ENCODE peak calls at places on chromosomes 16 and 17, in seven cellular contexts. One of them, this sample, is unnamed.

GRCh38 chr16:73189132-73189531 is 141.2 kb upstream of the ZFHX3 start:
- DNase-seq in CD8-positive, alpha-beta memory T cell: no peak
- DNase-seq in activated effector memory CD4-positive, alpha-beta T cell treated with anti-CD3 and anti-CD28 coated beads, Interleukin-2, amount 50 U/mL, for 16 hours: no peak
- DNase-seq in Caki2: no peak
- DNase-seq in lower leg skin: no peak
- DNase-seq in activated T-helper 2 cell treated with anti-CD3 and anti-CD28 coated beads, Interferon-gamma antibody, Interleukin-2, Interleukin-4, amounts not matched to agents 10 μg/mL and 5 μg/mL and 100 μg/mL, durations not matched to agents 14 hours and 24 hours and 36 hours: no peak
- DNase-seq in AG04450: no peak
- DNase-seq in this sample: no peak

GRCh38 chr16:67406628-67407027 is 9.6 kb downstream of the ZDHHC1 start:
- DNase-seq in CD8-positive, alpha-beta memory T cell: no peak
- DNase-seq in activated effector memory CD4-positive, alpha-beta T cell treated with anti-CD3 and anti-CD28 coated beads, Interleukin-2, amount 50 U/mL, for 16 hours: no peak
- DNase-seq in Caki2: no peak
- DNase-seq in lower leg skin: no peak
- DNase-seq in activated T-helper 2 cell treated with anti-CD3 and anti-CD28 coated beads, Interferon-gamma antibody, Interleukin-2, Interleukin-4, amounts not matched to agents 10 μg/mL and 5 μg/mL and 100 μg/mL, durations not matched to agents 14 hours and 24 hours and 36 hours: no peak
- DNase-seq in AG04450: peak
- DNase-seq in this sample: no peak

GRCh38 chr17:64982139-64982802 is 63.0 kb upstream of the LRRC37A3 start:
- DNase-seq in CD8-positive, alpha-beta memory T cell: no peak
- DNase-seq in activated effector memory CD4-positive, alpha-beta T cell treated with anti-CD3 and anti-CD28 coated beads, Interleukin-2, amount 50 U/mL, for 16 hours: no peak
- DNase-seq in Caki2: no peak
- DNase-seq in lower leg skin: no peak
- DNase-seq in activated T-helper 2 cell treated with anti-CD3 and anti-CD28 coated beads, Interferon-gamma antibody, Interleukin-2, Interleukin-4, amounts not matched to agents 10 μg/mL and 5 μg/mL and 100 μg/mL, durations not matched to agents 14 hours and 24 hours and 36 hours: no peak
- DNase-seq in AG04450: no peak
- DNase-seq in this sample: no peak

GRCh38 chr17:4393806-4394205 is 27.3 kb upstream of the UBE2G1 start:
- DNase-seq in CD8-positive, alpha-beta memory T cell: no peak
- DNase-seq in activated effector memory CD4-positive, alpha-beta T cell treated with anti-CD3 and anti-CD28 coated beads, Interleukin-2, amount 50 U/mL, for 16 hours: no peak
- DNase-seq in Caki2: no peak
- DNase-seq in lower leg skin: peak
- DNase-seq in activated T-helper 2 cell treated with anti-CD3 and anti-CD28 coated beads, Interferon-gamma antibody, Interleukin-2, Interleukin-4, amounts not matched to agents 10 μg/mL and 5 μg/mL and 100 μg/mL, durations not matched to agents 14 hours and 24 hours and 36 hours: no peak
- DNase-seq in AG04450: no peak
- DNase-seq in this sample: no peak

GRCh38 chr16:71350821-71351557 is 7.5 kb upstream of the CALB2 start:
- DNase-seq in CD8-positive, alpha-beta memory T cell: no peak
- DNase-seq in activated effector memory CD4-positive, alpha-beta T cell treated with anti-CD3 and anti-CD28 coated beads, Interleukin-2, amount 50 U/mL, for 16 hours: no peak
- DNase-seq in Caki2: no peak
- DNase-seq in lower leg skin: no peak
- DNase-seq in activated T-helper 2 cell treated with anti-CD3 and anti-CD28 coated beads, Interferon-gamma antibody, Interleukin-2, Interleukin-4, amounts not matched to agents 10 μg/mL and 5 μg/mL and 100 μg/mL, durations not matched to agents 14 hours and 24 hours and 36 hours: no peak
- DNase-seq in AG04450: no peak
- DNase-seq in this sample: no peak

GRCh38 chr16:50310308-50311133 is 44.2 kb downstream of the ADCY7 start:
- DNase-seq in CD8-positive, alpha-beta memory T cell: no peak
- DNase-seq in activated effector memory CD4-positive, alpha-beta T cell treated with anti-CD3 and anti-CD28 coated beads, Interleukin-2, amount 50 U/mL, for 16 hours: peak
- DNase-seq in Caki2: no peak
- DNase-seq in lower leg skin: no peak
- DNase-seq in activated T-helper 2 cell treated with anti-CD3 and anti-CD28 coated beads, Interferon-gamma antibody, Interleukin-2, Interleukin-4, amounts not matched to agents 10 μg/mL and 5 μg/mL and 100 μg/mL, durations not matched to agents 14 hours and 24 hours and 36 hours: no peak
- DNase-seq in AG04450: no peak
- DNase-seq in this sample: no peak

GRCh38 chr17:78351449-78352006 is 8.3 kb downstream of the SOCS3 start:
- DNase-seq in CD8-positive, alpha-beta memory T cell: no peak
- DNase-seq in activated effector memory CD4-positive, alpha-beta T cell treated with anti-CD3 and anti-CD28 coated beads, Interleukin-2, amount 50 U/mL, for 16 hours: no peak
- DNase-seq in Caki2: peak
- DNase-seq in lower leg skin: peak
- DNase-seq in activated T-helper 2 cell treated with anti-CD3 and anti-CD28 coated beads, Interferon-gamma antibody, Interleukin-2, Interleukin-4, amounts not matched to agents 10 μg/mL and 5 μg/mL and 100 μg/mL, durations not matched to agents 14 hours and 24 hours and 36 hours: no peak
- DNase-seq in AG04450: peak
- DNase-seq in this sample: no peak

GRCh38 chr17:1860978-1861377 is 31.2 kb downstream of the RPA1 start:
- DNase-seq in CD8-positive, alpha-beta memory T cell: no peak
- DNase-seq in activated effector memory CD4-positive, alpha-beta T cell treated with anti-CD3 and anti-CD28 coated beads, Interleukin-2, amount 50 U/mL, for 16 hours: no peak
- DNase-seq in Caki2: no peak
- DNase-seq in lower leg skin: no peak
- DNase-seq in activated T-helper 2 cell treated with anti-CD3 and anti-CD28 coated beads, Interferon-gamma antibody, Interleukin-2, Interleukin-4, amounts not matched to agents 10 μg/mL and 5 μg/mL and 100 μg/mL, durations not matched to agents 14 hours and 24 hours and 36 hours: no peak
- DNase-seq in AG04450: no peak
- DNase-seq in this sample: no peak

GRCh38 chr16:66419527-66419926 is 7.6 kb upstream of the BEAN1 start:
- DNase-seq in CD8-positive, alpha-beta memory T cell: no peak
- DNase-seq in activated effector memory CD4-positive, alpha-beta T cell treated with anti-CD3 and anti-CD28 coated beads, Interleukin-2, amount 50 U/mL, for 16 hours: no peak
- DNase-seq in Caki2: no peak
- DNase-seq in lower leg skin: no peak
- DNase-seq in activated T-helper 2 cell treated with anti-CD3 and anti-CD28 coated beads, Interferon-gamma antibody, Interleukin-2, Interleukin-4, amounts not matched to agents 10 μg/mL and 5 μg/mL and 100 μg/mL, durations not matched to agents 14 hours and 24 hours and 36 hours: no peak
- DNase-seq in AG04450: no peak
- DNase-seq in this sample: no peak

GRCh38 chr16:81444448-81445121 is at the start of gene CMIP:
- DNase-seq in CD8-positive, alpha-beta memory T cell: peak
- DNase-seq in activated effector memory CD4-positive, alpha-beta T cell treated with anti-CD3 and anti-CD28 coated beads, Interleukin-2, amount 50 U/mL, for 16 hours: peak
- DNase-seq in Caki2: peak
- DNase-seq in lower leg skin: peak
- DNase-seq in activated T-helper 2 cell treated with anti-CD3 and anti-CD28 coated beads, Interferon-gamma antibody, Interleukin-2, Interleukin-4, amounts not matched to agents 10 μg/mL and 5 μg/mL and 100 μg/mL, durations not matched to agents 14 hours and 24 hours and 36 hours: peak
- DNase-seq in AG04450: peak
- DNase-seq in this sample: peak

GRCh38 chr16:68166264-68166663 is 69.7 kb downstream of the ESRP2 start:
- DNase-seq in CD8-positive, alpha-beta memory T cell: no peak
- DNase-seq in activated effector memory CD4-positive, alpha-beta T cell treated with anti-CD3 and anti-CD28 coated beads, Interleukin-2, amount 50 U/mL, for 16 hours: no peak
- DNase-seq in Caki2: no peak
- DNase-seq in lower leg skin: no peak
- DNase-seq in activated T-helper 2 cell treated with anti-CD3 and anti-CD28 coated beads, Interferon-gamma antibody, Interleukin-2, Interleukin-4, amounts not matched to agents 10 μg/mL and 5 μg/mL and 100 μg/mL, durations not matched to agents 14 hours and 24 hours and 36 hours: no peak
- DNase-seq in AG04450: no peak
- DNase-seq in this sample: no peak

GRCh38 chr16:87077750-87078127 is 239.5 kb downstream of the C16orf95 start:
- DNase-seq in CD8-positive, alpha-beta memory T cell: no peak
- DNase-seq in activated effector memory CD4-positive, alpha-beta T cell treated with anti-CD3 and anti-CD28 coated beads, Interleukin-2, amount 50 U/mL, for 16 hours: no peak
- DNase-seq in Caki2: no peak
- DNase-seq in lower leg skin: no peak
- DNase-seq in activated T-helper 2 cell treated with anti-CD3 and anti-CD28 coated beads, Interferon-gamma antibody, Interleukin-2, Interleukin-4, amounts not matched to agents 10 μg/mL and 5 μg/mL and 100 μg/mL, durations not matched to agents 14 hours and 24 hours and 36 hours: no peak
- DNase-seq in AG04450: no peak
- DNase-seq in this sample: no peak

GRCh38 chr16:29023279-29024278 is 38.7 kb downstream of the LAT start:
- DNase-seq in CD8-positive, alpha-beta memory T cell: no peak
- DNase-seq in activated effector memory CD4-positive, alpha-beta T cell treated with anti-CD3 and anti-CD28 coated beads, Interleukin-2, amount 50 U/mL, for 16 hours: no peak
- DNase-seq in Caki2: no peak
- DNase-seq in lower leg skin: no peak
- DNase-seq in activated T-helper 2 cell treated with anti-CD3 and anti-CD28 coated beads, Interferon-gamma antibody, Interleukin-2, Interleukin-4, amounts not matched to agents 10 μg/mL and 5 μg/mL and 100 μg/mL, durations not matched to agents 14 hours and 24 hours and 36 hours: no peak
- DNase-seq in AG04450: no peak
- DNase-seq in this sample: no peak

GRCh38 chr17:37476431-37477130 is 13.1 kb upstream of the DUSP14 start:
- DNase-seq in CD8-positive, alpha-beta memory T cell: no peak
- DNase-seq in activated effector memory CD4-positive, alpha-beta T cell treated with anti-CD3 and anti-CD28 coated beads, Interleukin-2, amount 50 U/mL, for 16 hours: no peak
- DNase-seq in Caki2: no peak
- DNase-seq in lower leg skin: peak
- DNase-seq in activated T-helper 2 cell treated with anti-CD3 and anti-CD28 coated beads, Interferon-gamma antibody, Interleukin-2, Interleukin-4, amounts not matched to agents 10 μg/mL and 5 μg/mL and 100 μg/mL, durations not matched to agents 14 hours and 24 hours and 36 hours: no peak
- DNase-seq in AG04450: no peak
- DNase-seq in this sample: no peak

GRCh38 chr17:68096111-68096510 is 60.6 kb downstream of the KPNA2 start:
- DNase-seq in CD8-positive, alpha-beta memory T cell: no peak
- DNase-seq in activated effector memory CD4-positive, alpha-beta T cell treated with anti-CD3 and anti-CD28 coated beads, Interleukin-2, amount 50 U/mL, for 16 hours: peak
- DNase-seq in Caki2: no peak
- DNase-seq in lower leg skin: no peak
- DNase-seq in activated T-helper 2 cell treated with anti-CD3 and anti-CD28 coated beads, Interferon-gamma antibody, Interleukin-2, Interleukin-4, amounts not matched to agents 10 μg/mL and 5 μg/mL and 100 μg/mL, durations not matched to agents 14 hours and 24 hours and 36 hours: no peak
- DNase-seq in AG04450: no peak
- DNase-seq in this sample: no peak

GRCh38 chr17:57662021-57662420 is 83.1 kb downstream of the CCDC182 start:
- DNase-seq in CD8-positive, alpha-beta memory T cell: no peak
- DNase-seq in activated effector memory CD4-positive, alpha-beta T cell treated with anti-CD3 and anti-CD28 coated beads, Interleukin-2, amount 50 U/mL, for 16 hours: no peak
- DNase-seq in Caki2: no peak
- DNase-seq in lower leg skin: no peak
- DNase-seq in activated T-helper 2 cell treated with anti-CD3 and anti-CD28 coated beads, Interferon-gamma antibody, Interleukin-2, Interleukin-4, amounts not matched to agents 10 μg/mL and 5 μg/mL and 100 μg/mL, durations not matched to agents 14 hours and 24 hours and 36 hours: no peak
- DNase-seq in AG04450: no peak
- DNase-seq in this sample: no peak

GRCh38 chr16:15777533-15778203 is 79.2 kb downstream of the MYH11 start:
- DNase-seq in CD8-positive, alpha-beta memory T cell: no peak
- DNase-seq in activated effector memory CD4-positive, alpha-beta T cell treated with anti-CD3 and anti-CD28 coated beads, Interleukin-2, amount 50 U/mL, for 16 hours: no peak
- DNase-seq in Caki2: peak
- DNase-seq in lower leg skin: no peak
- DNase-seq in activated T-helper 2 cell treated with anti-CD3 and anti-CD28 coated beads, Interferon-gamma antibody, Interleukin-2, Interleukin-4, amounts not matched to agents 10 μg/mL and 5 μg/mL and 100 μg/mL, durations not matched to agents 14 hours and 24 hours and 36 hours: no peak
- DNase-seq in AG04450: peak
- DNase-seq in this sample: peak

GRCh38 chr17:28057731-28058246 is 15.3 kb downstream of the NLK start:
- DNase-seq in CD8-positive, alpha-beta memory T cell: no peak
- DNase-seq in activated effector memory CD4-positive, alpha-beta T cell treated with anti-CD3 and anti-CD28 coated beads, Interleukin-2, amount 50 U/mL, for 16 hours: no peak
- DNase-seq in Caki2: peak
- DNase-seq in lower leg skin: no peak
- DNase-seq in activated T-helper 2 cell treated with anti-CD3 and anti-CD28 coated beads, Interferon-gamma antibody, Interleukin-2, Interleukin-4, amounts not matched to agents 10 μg/mL and 5 μg/mL and 100 μg/mL, durations not matched to agents 14 hours and 24 hours and 36 hours: no peak
- DNase-seq in AG04450: peak
- DNase-seq in this sample: no peak

GRCh38 chr17:6569391-6570302 is 13.3 kb upstream of the PITPNM3 start:
- DNase-seq in CD8-positive, alpha-beta memory T cell: no peak
- DNase-seq in activated effector memory CD4-positive, alpha-beta T cell treated with anti-CD3 and anti-CD28 coated beads, Interleukin-2, amount 50 U/mL, for 16 hours: no peak
- DNase-seq in Caki2: no peak
- DNase-seq in lower leg skin: no peak
- DNase-seq in activated T-helper 2 cell treated with anti-CD3 and anti-CD28 coated beads, Interferon-gamma antibody, Interleukin-2, Interleukin-4, amounts not matched to agents 10 μg/mL and 5 μg/mL and 100 μg/mL, durations not matched to agents 14 hours and 24 hours and 36 hours: no peak
- DNase-seq in AG04450: no peak
- DNase-seq in this sample: no peak

GRCh38 chr16:86046026-86046713 is 147.2 kb downstream of the IRF8 start:
- DNase-seq in CD8-positive, alpha-beta memory T cell: no peak
- DNase-seq in activated effector memory CD4-positive, alpha-beta T cell treated with anti-CD3 and anti-CD28 coated beads, Interleukin-2, amount 50 U/mL, for 16 hours: no peak
- DNase-seq in Caki2: no peak
- DNase-seq in lower leg skin: no peak
- DNase-seq in activated T-helper 2 cell treated with anti-CD3 and anti-CD28 coated beads, Interferon-gamma antibody, Interleukin-2, Interleukin-4, amounts not matched to agents 10 μg/mL and 5 μg/mL and 100 μg/mL, durations not matched to agents 14 hours and 24 hours and 36 hours: no peak
- DNase-seq in AG04450: no peak
- DNase-seq in this sample: no peak

GRCh38 chr16:60640038-60640437 is 1396.2 kb downstream of the CDH8 start:
- DNase-seq in CD8-positive, alpha-beta memory T cell: no peak
- DNase-seq in activated effector memory CD4-positive, alpha-beta T cell treated with anti-CD3 and anti-CD28 coated beads, Interleukin-2, amount 50 U/mL, for 16 hours: no peak
- DNase-seq in Caki2: no peak
- DNase-seq in lower leg skin: no peak
- DNase-seq in activated T-helper 2 cell treated with anti-CD3 and anti-CD28 coated beads, Interferon-gamma antibody, Interleukin-2, Interleukin-4, amounts not matched to agents 10 μg/mL and 5 μg/mL and 100 μg/mL, durations not matched to agents 14 hours and 24 hours and 36 hours: no peak
- DNase-seq in AG04450: no peak
- DNase-seq in this sample: no peak